ENCODE peak calls at places on chromosomes 3 and 15, in four cellular contexts. One of them, this sample, is unnamed.

GRCh38 chr3:195139091-195139875 is 131.7 kb downstream of the XXYLT1 start:
- DNase-seq in H9: no peak
- DNase-seq in mesenchymal stem cell: no peak
- DNase-seq in H1: no peak
- DNase-seq in this sample: no peak

GRCh38 chr15:36831125-36831914 is 251.9 kb downstream of the CDIN1 start:
- DNase-seq in H9: no peak
- DNase-seq in mesenchymal stem cell: peak
- DNase-seq in H1: no peak
- DNase-seq in this sample: peak

GRCh38 chr3:57164606-57165573 is at the start of gene IL17RD:
- DNase-seq in H9: peak
- DNase-seq in mesenchymal stem cell: peak
- DNase-seq in H1: peak
- DNase-seq in this sample: peak

GRCh38 chr3:168065569-168065968 is 30.2 kb downstream of the GOLIM4 start:
- DNase-seq in H9: no peak
- DNase-seq in mesenchymal stem cell: no peak
- DNase-seq in H1: no peak
- DNase-seq in this sample: no peak

GRCh38 chr15:65426216-65426853 is 3.6 kb upstream of the IGDCC4 start:
- DNase-seq in H9: no peak
- DNase-seq in mesenchymal stem cell: no peak
- DNase-seq in H1: peak
- DNase-seq in this sample: no peak

GRCh38 chr15:56393277-56393676 is 28.1 kb downstream of the TEX9 start:
- DNase-seq in H9: no peak
- DNase-seq in mesenchymal stem cell: no peak
- DNase-seq in H1: no peak
- DNase-seq in this sample: no peak

GRCh38 chr3:134829716-134830115 is 34.7 kb downstream of the EPHB1 start:
- DNase-seq in H9: no peak
- DNase-seq in mesenchymal stem cell: no peak
- DNase-seq in H1: no peak
- DNase-seq in this sample: no peak

GRCh38 chr15:42553549-42553948 is 4.9 kb downstream of the HAUS2 start:
- DNase-seq in H9: no peak
- DNase-seq in mesenchymal stem cell: no peak
- DNase-seq in H1: no peak
- DNase-seq in this sample: no peak

GRCh38 chr3:148990211-148990610 is 1.1 kb upstream of the GYG1 start:
- DNase-seq in H9: no peak
- DNase-seq in mesenchymal stem cell: no peak
- DNase-seq in H1: no peak
- DNase-seq in this sample: no peak

GRCh38 chr3:50459792-50460191 is 43.6 kb downstream of the CACNA2D2 start:
- DNase-seq in H9: no peak
- DNase-seq in mesenchymal stem cell: no peak
- DNase-seq in H1: no peak
- DNase-seq in this sample: no peak

GRCh38 chr3:116470589-116470988 is 25.3 kb upstream of the LSAMP start:
- DNase-seq in H9: no peak
- DNase-seq in mesenchymal stem cell: no peak
- DNase-seq in H1: no peak
- DNase-seq in this sample: peak

GRCh38 chr3:102034639-102035038 is 185.3 kb downstream of the NFKBIZ start:
- DNase-seq in H9: no peak
- DNase-seq in mesenchymal stem cell: no peak
- DNase-seq in H1: no peak
- DNase-seq in this sample: no peak

GRCh38 chr3:12143949-12144504 is 14.7 kb downstream of the TIMP4 start:
- DNase-seq in H9: no peak
- DNase-seq in mesenchymal stem cell: peak
- DNase-seq in H1: no peak
- DNase-seq in this sample: peak

GRCh38 chr15:37253877-37254276 is 153.5 kb upstream of the MEIS2 start:
- DNase-seq in H9: no peak
- DNase-seq in mesenchymal stem cell: peak
- DNase-seq in H1: no peak
- DNase-seq in this sample: peak

GRCh38 chr3:97895216-97895615 is 73.4 kb downstream of the CRYBG3 start:
- DNase-seq in H9: no peak
- DNase-seq in mesenchymal stem cell: no peak
- DNase-seq in H1: no peak
- DNase-seq in this sample: no peak

GRCh38 chr15:74525946-74526345 is 15.1 kb upstream of the ARID3B start:
- DNase-seq in H9: no peak
- DNase-seq in mesenchymal stem cell: peak
- DNase-seq in H1: no peak
- DNase-seq in this sample: peak

GRCh38 chr15:74528876-74529275 is 12.1 kb upstream of the ARID3B start:
- DNase-seq in H9: no peak
- DNase-seq in mesenchymal stem cell: no peak
- DNase-seq in H1: no peak
- DNase-seq in this sample: no peak

GRCh38 chr15:74529911-74530310 is 11.1 kb upstream of the ARID3B start:
- DNase-seq in H9: no peak
- DNase-seq in mesenchymal stem cell: peak
- DNase-seq in H1: no peak
- DNase-seq in this sample: peak

GRCh38 chr15:74523982-74524381 is 17.0 kb upstream of the ARID3B start:
- DNase-seq in H9: no peak
- DNase-seq in mesenchymal stem cell: no peak
- DNase-seq in H1: no peak
- DNase-seq in this sample: peak

GRCh38 chr15:74525328-74525727 is 15.7 kb upstream of the ARID3B start:
- DNase-seq in H9: no peak
- DNase-seq in mesenchymal stem cell: no peak
- DNase-seq in H1: no peak
- DNase-seq in this sample: no peak
- H4K91ac ChIP-seq in H9: no peak
- H4K91ac ChIP-seq in mesenchymal stem cell: no peak
- H4K91ac ChIP-seq in H1: no peak
- H4K91ac ChIP-seq in this sample: peak

DNA sequence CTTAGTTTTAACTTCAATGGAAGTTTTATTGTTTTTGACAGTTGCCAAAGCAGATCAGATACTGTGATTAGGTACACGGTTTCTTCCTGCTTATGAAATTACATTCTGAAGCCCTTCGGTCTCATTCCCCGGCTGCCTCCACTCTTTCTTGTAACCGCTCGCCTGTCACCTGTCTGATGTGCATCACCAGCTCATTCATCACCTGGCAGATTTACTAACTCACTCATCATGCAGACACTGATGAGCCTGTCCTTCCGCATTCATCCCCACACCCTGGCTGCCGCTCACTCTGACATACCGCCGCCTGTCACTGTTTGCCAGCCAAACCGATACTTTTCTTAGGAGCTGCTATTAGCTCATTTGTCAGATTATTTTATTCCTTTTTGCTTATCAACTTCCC is 82.8 kb upstream of the NSMCE3 start:
- DNase-seq in H9: no peak
- DNase-seq in mesenchymal stem cell: no peak
- DNase-seq in H1: no peak
- DNase-seq in this sample: no peak
- H2BK15ac ChIP-seq in H9: no peak
- H2BK15ac ChIP-seq in mesenchymal stem cell: no peak
- H2BK15ac ChIP-seq in H1: no peak
- H2BK15ac ChIP-seq in this sample: no peak

GRCh38 chr3:51968883-51969674 is 1.8 kb upstream of the PCBP4 start:
- DNase-seq in H9: peak
- DNase-seq in mesenchymal stem cell: no peak
- DNase-seq in H1: no peak
- DNase-seq in this sample: no peak
- H4K91ac ChIP-seq in H9: no peak
- H4K91ac ChIP-seq in mesenchymal stem cell: peak
- H4K91ac ChIP-seq in H1: peak
- H4K91ac ChIP-seq in this sample: no peak

DNA sequence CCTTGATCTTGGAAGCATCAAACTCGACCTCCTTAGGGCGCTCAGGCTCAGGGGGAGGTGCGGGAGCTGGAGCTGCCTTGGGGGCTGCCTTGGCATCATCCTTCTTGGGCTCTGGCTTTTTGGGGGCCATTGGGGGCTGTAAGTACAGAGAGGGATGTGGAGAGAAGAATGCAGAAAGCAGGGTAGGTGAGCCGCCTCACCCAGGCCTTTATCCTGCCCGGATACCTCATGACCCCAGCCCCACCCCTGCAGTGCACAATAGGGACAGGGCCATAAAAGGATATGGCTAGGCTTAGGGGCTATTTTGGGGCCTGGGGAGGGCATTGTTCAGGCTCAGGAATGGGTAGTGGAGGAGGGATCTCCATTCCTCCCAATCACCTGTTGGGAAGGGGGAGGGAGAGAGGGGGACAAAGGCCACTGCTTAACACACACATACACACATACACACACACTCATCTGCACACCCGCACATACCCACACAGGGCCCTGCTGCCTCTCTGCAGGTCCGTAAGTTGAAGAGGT is at the start of gene MYL3:
- DNase-seq in H9: no peak
- DNase-seq in mesenchymal stem cell: no peak
- DNase-seq in H1: no peak
- DNase-seq in this sample: no peak
- H2BK15ac ChIP-seq in H9: no peak
- H2BK15ac ChIP-seq in mesenchymal stem cell: no peak
- H2BK15ac ChIP-seq in H1: no peak
- H2BK15ac ChIP-seq in this sample: no peak

GRCh38 chr15:92106691-92107090 is 253.2 kb downstream of the SLCO3A1 start:
- DNase-seq in H9: no peak
- DNase-seq in mesenchymal stem cell: no peak
- DNase-seq in H1: no peak
- DNase-seq in this sample: no peak
- H4K91ac ChIP-seq in H9: no peak
- H4K91ac ChIP-seq in mesenchymal stem cell: no peak
- H4K91ac ChIP-seq in H1: no peak
- H4K91ac ChIP-seq in this sample: no peak

GRCh38 chr3:126982522-126983175 is at the start of gene PLXNA1:
- DNase-seq in H9: peak
- DNase-seq in mesenchymal stem cell: peak
- DNase-seq in H1: peak
- DNase-seq in this sample: peak
- H2BK15ac ChIP-seq in H9: peak
- H2BK15ac ChIP-seq in mesenchymal stem cell: no peak
- H2BK15ac ChIP-seq in H1: peak
- H2BK15ac ChIP-seq in this sample: peak

DNA sequence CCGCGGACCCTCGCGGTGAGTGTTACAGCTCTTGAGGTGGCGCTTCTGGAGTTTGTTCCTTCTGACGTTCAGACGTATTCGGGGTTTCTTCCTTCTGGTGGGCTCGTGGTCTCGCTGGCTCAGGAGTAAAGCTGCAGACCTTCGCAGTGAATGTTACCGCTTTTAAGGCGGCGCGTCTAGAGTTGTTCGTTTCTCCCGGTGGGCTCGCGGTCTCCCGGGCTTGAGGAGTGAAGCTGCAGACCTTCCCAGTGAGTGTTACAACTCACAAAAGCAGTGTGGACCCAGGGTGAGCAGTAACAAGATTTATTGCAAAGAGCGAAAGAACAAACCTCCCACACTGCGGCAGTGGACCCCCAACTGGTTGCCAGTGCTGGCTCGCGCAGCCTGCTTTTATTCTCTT is 177.1 kb downstream of the UACA start:
- DNase-seq in H9: peak
- DNase-seq in mesenchymal stem cell: no peak
- DNase-seq in H1: no peak
- DNase-seq in this sample: no peak
- H4K91ac ChIP-seq in H9: no peak
- H4K91ac ChIP-seq in mesenchymal stem cell: no peak
- H4K91ac ChIP-seq in H1: no peak
- H4K91ac ChIP-seq in this sample: no peak

DNA sequence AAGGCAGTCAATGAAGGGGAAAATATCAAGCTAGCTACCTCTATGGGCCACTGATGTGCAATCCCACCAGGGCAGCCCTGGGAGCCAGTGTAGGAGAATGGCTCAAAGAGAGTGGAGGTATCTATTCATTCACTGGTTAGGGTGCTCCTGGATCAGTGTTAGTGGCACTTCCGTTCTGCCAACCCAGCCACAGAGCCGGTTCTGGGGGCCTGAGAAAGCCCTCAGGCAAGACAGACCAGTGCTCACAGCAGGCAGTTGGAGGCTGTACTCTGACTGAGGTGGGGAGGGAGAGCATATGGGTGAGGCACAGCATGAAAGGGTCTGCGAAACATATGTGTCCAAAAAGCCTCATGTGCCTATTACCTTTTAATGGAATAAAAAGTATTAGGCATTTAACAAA is 109.3 kb downstream of the KCNMB2 start:
- DNase-seq in H9: no peak
- DNase-seq in mesenchymal stem cell: no peak
- DNase-seq in H1: no peak
- DNase-seq in this sample: no peak
- H2BK15ac ChIP-seq in H9: no peak
- H2BK15ac ChIP-seq in mesenchymal stem cell: no peak
- H2BK15ac ChIP-seq in H1: no peak
- H2BK15ac ChIP-seq in this sample: no peak

DNA sequence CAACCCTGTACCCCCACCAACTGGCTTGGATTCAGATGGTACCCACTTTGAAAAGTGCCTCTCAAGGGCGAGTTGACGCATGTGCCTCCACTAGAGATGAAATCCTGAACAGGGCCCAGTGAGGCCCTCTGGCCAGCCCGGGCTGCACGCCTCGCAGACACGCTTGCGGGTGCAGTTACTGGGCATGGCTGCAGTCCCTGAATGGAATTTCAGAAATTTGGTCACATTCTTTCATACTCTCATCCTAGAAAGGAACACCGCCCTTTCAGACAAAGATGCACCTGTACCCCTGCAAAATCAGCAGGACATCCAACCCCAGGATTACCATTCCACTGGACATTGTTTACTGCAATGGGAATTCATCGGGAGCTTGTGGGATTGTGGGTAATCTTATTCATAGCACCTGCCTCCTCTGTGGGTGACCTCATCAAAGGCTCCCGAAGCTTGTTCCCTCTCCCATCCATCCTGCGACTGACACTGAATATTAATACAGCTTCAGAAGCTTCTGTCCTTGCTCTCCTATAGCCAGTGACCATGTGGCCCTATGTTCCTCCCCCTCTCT is 42.5 kb upstream of the TPM1 start:
- DNase-seq in H9: no peak
- DNase-seq in mesenchymal stem cell: no peak
- DNase-seq in H1: no peak
- DNase-seq in this sample: no peak
- H4K91ac ChIP-seq in H9: no peak
- H4K91ac ChIP-seq in mesenchymal stem cell: no peak
- H4K91ac ChIP-seq in H1: no peak
- H4K91ac ChIP-seq in this sample: no peak